ENCODE peak calls at places on chromosomes 1 and 21, in five cellular contexts. Z is KG1, E is hypothalamus, B is KBM-7, L is bronchial epithelial cell. I is an unnamed sample.

GRCh38 chr1:201628490-201628889 is 89.6 kb downstream of the NAV1 start:
- DNase-seq in Z (no peak), E (no peak), B (no peak), L (no peak), I (no peak)

GRCh38 chr1:25774921-25775774 is 24.8 kb upstream of the SELENON start:
- DNase-seq in Z (peak; percentile 15), E (no peak), B (peak; percentile 59), L (no peak), I (no peak)

GRCh38 chr1:81660286-81660685 is 140.4 kb upstream of the ADGRL2 start:
- DNase-seq in Z (no peak), E (no peak), B (no peak), L (peak; percentile 18), I (no peak)

GRCh38 chr1:184740344-184740743 is 14.3 kb downstream of the EDEM3 start:
- DNase-seq in Z (no peak), E (no peak), B (no peak), L (no peak), I (no peak)

GRCh38 chr1:18354657-18355056 is 126.1 kb upstream of the KLHDC7A start:
- DNase-seq in Z (no peak), E (no peak), B (no peak), L (no peak), I (no peak)

GRCh38 chr1:161986328-161986727 is 37.3 kb downstream of the OLFML2B start:
- DNase-seq in Z (no peak), E (peak; percentile 19), B (no peak), L (no peak), I (no peak)

GRCh38 chr1:103497404-103497803 is 28.1 kb upstream of the RNPC3 start:
- DNase-seq in Z (no peak), E (no peak), B (no peak), L (peak; percentile 47), I (no peak)

GRCh38 chr1:21437341-21437640 is 2.6 kb upstream of the NBPF3 start:
- DNase-seq in Z (no peak), E (no peak), B (no peak), L (no peak), I (no peak)

GRCh38 chr1:94927405-94928175 is 680 bp upstream of the CNN3 start:
- DNase-seq in Z (no peak), E (no peak), B (no peak), L (no peak), I (no peak)

GRCh38 chr1:53558916-53559315 is 99.7 kb downstream of the DMRTB1 start:
- DNase-seq in Z (no peak), E (no peak), B (no peak), L (no peak), I (no peak)

GRCh38 chr1:205346956-205347574 is 9.7 kb downstream of the KLHDC8A start:
- DNase-seq in Z (no peak), E (no peak), B (no peak), L (peak; percentile 92), I (no peak)

GRCh38 chr1:2526824-2527552 is 592 bp upstream of the PANK4 start:
- DNase-seq in Z (no peak), E (peak; percentile 75), B (peak; percentile 29), L (peak; percentile 69), I (no peak)

GRCh38 chr1:177873238-177873637 is 96.6 kb downstream of the SEC16B start:
- DNase-seq in Z (no peak), E (no peak), B (no peak), L (peak; percentile 94), I (peak; percentile 16)

GRCh38 chr1:154171222-154171583 is 16.3 kb upstream of the NUP210L start:
- DNase-seq in Z (no peak), E (no peak), B (no peak), L (no peak), I (no peak)

GRCh38 chr1:169009666-169010065 is 96.8 kb upstream of the ATP1B1 start:
- DNase-seq in Z (no peak), E (no peak), B (no peak), L (no peak), I (no peak)

GRCh38 chr1:63368131-63368530 is 704 bp downstream of the ALG6 start:
- DNase-seq in Z (no peak), E (no peak), B (no peak), L (peak; percentile 4), I (no peak)

GRCh38 chr1:15425961-15426360 is 12.3 kb upstream of the CTRC start:
- DNase-seq in Z (no peak), E (no peak), B (no peak), L (no peak), I (no peak)

GRCh38 chr1:207454046-207454964 is at the start of gene CR2:
- DNase-seq in Z (no peak), E (no peak), B (no peak), L (peak; percentile 43), I (peak; percentile 85)

GRCh38 chr1:176205322-176205914 is 1.7 kb downstream of the COP1 start:
- DNase-seq in Z (no peak), E (no peak), B (peak; percentile 46), L (peak; percentile 62), I (peak; percentile 75)

GRCh38 chr1:100443739-100444571 is 91.6 kb downstream of the CDC14A start:
- DNase-seq in Z (peak; percentile 21), E (no peak), B (peak; percentile 28), L (no peak), I (no peak)

GRCh38 chr1:230550428-230550827 is 91.9 kb upstream of the COG2 start:
- DNase-seq in Z (no peak), E (no peak), B (no peak), L (peak; percentile 90), I (no peak)

GRCh38 chr1:17531682-17532487 is 7.6 kb upstream of the ARHGEF10L start:
- DNase-seq in Z (no peak), E (peak; percentile 94), B (no peak), L (no peak), I (no peak)

GRCh38 chr1:166972827-166973226 is 2.5 kb downstream of the ILDR2 start:
- DNase-seq in Z (no peak), E (no peak), B (no peak), L (no peak), I (no peak)

GRCh38 chr1:226863446-226863845 is 7.0 kb upstream of the PSEN2 start:
- DNase-seq in Z (no peak), E (no peak), B (peak; percentile 16), L (peak; percentile 59), I (peak; percentile 32)

GRCh38 chr21:34133802-34134201 is 60.4 kb downstream of the MRPS6 start:
- DNase-seq in Z (no peak), E (no peak), B (peak; percentile 11), L (no peak), I (peak; percentile 30)

GRCh38 chr1:48943393-48943792 is 166.7 kb upstream of the BEND5 start:
- DNase-seq in Z (no peak), E (no peak), B (no peak), L (peak; percentile 25), I (no peak)

GRCh38 chr1:162023547-162024501 is at the start of gene OLFML2B:
- DNase-seq in Z (peak; percentile 59), E (peak; percentile 27), B (peak; percentile 62), L (peak; percentile 79), I (peak; percentile 78)

GRCh38 chr1:186985889-186986491 is 157.2 kb downstream of the PLA2G4A start:
- DNase-seq in Z (peak; percentile 16), E (no peak), B (peak; percentile 66), L (peak; percentile 65), I (peak; percentile 89)

GRCh38 chr1:68359045-68359444 is 90.7 kb downstream of the RPE65 start:
- DNase-seq in Z (no peak), E (no peak), B (no peak), L (no peak), I (peak; percentile 34)

GRCh38 chr1:158286487-158286886 is 3.2 kb upstream of the CD1C start:
- DNase-seq in Z (no peak), E (no peak), B (no peak), L (no peak), I (no peak)

GRCh38 chr1:216662681-216663080 is 60.5 kb downstream of the ESRRG start:
- DNase-seq in Z (no peak), E (no peak), B (no peak), L (no peak), I (no peak)